ENCODE peak calls at places on chromosome 1, in six cellular contexts. One of them, this sample, is unnamed.
A peak's percentile ranks its signal among the peaks of the same experiment; 100 is the strongest.

GRCh38 chr1:75330633-75331032 is 196.4 kb downstream of the LHX8 start:
- DNase-seq in left lung: no peak
- DNase-seq in CD4-positive, CD25-positive, alpha-beta regulatory T cell: no peak
- DNase-seq in GM23248: no peak
- DNase-seq in RWPE1: peak; percentile 25
- DNase-seq in neural progenitor cell: no peak
- DNase-seq in this sample: no peak

GRCh38 chr1:54493608-54494007 is 54.4 kb upstream of the ACOT11 start:
- DNase-seq in left lung: no peak
- DNase-seq in CD4-positive, CD25-positive, alpha-beta regulatory T cell: no peak
- DNase-seq in GM23248: peak; percentile 47
- DNase-seq in RWPE1: peak; percentile 35
- DNase-seq in neural progenitor cell: no peak
- DNase-seq in this sample: no peak

GRCh38 chr1:235910357-235911299 is 43.9 kb upstream of the LYST start:
- DNase-seq in left lung: no peak
- DNase-seq in CD4-positive, CD25-positive, alpha-beta regulatory T cell: no peak
- DNase-seq in GM23248: peak; percentile 98
- DNase-seq in RWPE1: peak; percentile 90
- DNase-seq in neural progenitor cell: peak; percentile 80
- DNase-seq in this sample: peak; percentile 81

GRCh38 chr1:224565186-224565585 is 50.9 kb upstream of the CNIH3 start:
- DNase-seq in left lung: no peak
- DNase-seq in CD4-positive, CD25-positive, alpha-beta regulatory T cell: no peak
- DNase-seq in GM23248: peak; percentile 97
- DNase-seq in RWPE1: peak; percentile 83
- DNase-seq in neural progenitor cell: no peak
- DNase-seq in this sample: no peak

GRCh38 chr1:162691999-162692575 is 59.8 kb downstream of the DDR2 start:
- DNase-seq in left lung: no peak
- DNase-seq in CD4-positive, CD25-positive, alpha-beta regulatory T cell: no peak
- DNase-seq in GM23248: no peak
- DNase-seq in RWPE1: no peak
- DNase-seq in neural progenitor cell: no peak
- DNase-seq in this sample: no peak

GRCh38 chr1:205344010-205344808 is 12.5 kb downstream of the KLHDC8A start:
- DNase-seq in left lung: peak; percentile 81
- DNase-seq in CD4-positive, CD25-positive, alpha-beta regulatory T cell: peak; percentile 10
- DNase-seq in GM23248: peak; percentile 49
- DNase-seq in RWPE1: no peak
- DNase-seq in neural progenitor cell: peak; percentile 78
- DNase-seq in this sample: no peak

GRCh38 chr1:175158133-175158532 is 34.4 kb downstream of the KIAA0040 start:
- DNase-seq in left lung: no peak
- DNase-seq in CD4-positive, CD25-positive, alpha-beta regulatory T cell: no peak
- DNase-seq in GM23248: peak; percentile 31
- DNase-seq in RWPE1: peak; percentile 34
- DNase-seq in neural progenitor cell: peak; percentile 31
- DNase-seq in this sample: no peak

GRCh38 chr1:92356956-92357355 is 58.1 kb downstream of the RPAP2 start:
- DNase-seq in left lung: no peak
- DNase-seq in CD4-positive, CD25-positive, alpha-beta regulatory T cell: no peak
- DNase-seq in GM23248: peak; percentile 70
- DNase-seq in RWPE1: no peak
- DNase-seq in neural progenitor cell: no peak
- DNase-seq in this sample: no peak

GRCh38 chr1:178232949-178233348 is 139.0 kb downstream of the RASAL2 start:
- DNase-seq in left lung: no peak
- DNase-seq in CD4-positive, CD25-positive, alpha-beta regulatory T cell: no peak
- DNase-seq in GM23248: peak; percentile 66
- DNase-seq in RWPE1: no peak
- DNase-seq in neural progenitor cell: no peak
- DNase-seq in this sample: no peak

GRCh38 chr1:19648689-19649088 is 4.6 kb downstream of the NBL1 start:
- DNase-seq in left lung: no peak
- DNase-seq in CD4-positive, CD25-positive, alpha-beta regulatory T cell: no peak
- DNase-seq in GM23248: peak; percentile 59
- DNase-seq in RWPE1: no peak
- DNase-seq in neural progenitor cell: peak; percentile 64
- DNase-seq in this sample: peak; percentile 42
- H3K27ac ChIP-seq in left lung: no peak overlapping the region
- H3K27ac ChIP-seq in CD4-positive, CD25-positive, alpha-beta regulatory T cell: no peak overlapping the region
- H3K27ac ChIP-seq in GM23248: no peak overlapping the region
- H3K27ac ChIP-seq in RWPE1: peak overlapping the region; percentile 93
- H3K27ac ChIP-seq in neural progenitor cell: no peak overlapping the region
- H3K27ac ChIP-seq in this sample: no peak overlapping the region

DNA sequence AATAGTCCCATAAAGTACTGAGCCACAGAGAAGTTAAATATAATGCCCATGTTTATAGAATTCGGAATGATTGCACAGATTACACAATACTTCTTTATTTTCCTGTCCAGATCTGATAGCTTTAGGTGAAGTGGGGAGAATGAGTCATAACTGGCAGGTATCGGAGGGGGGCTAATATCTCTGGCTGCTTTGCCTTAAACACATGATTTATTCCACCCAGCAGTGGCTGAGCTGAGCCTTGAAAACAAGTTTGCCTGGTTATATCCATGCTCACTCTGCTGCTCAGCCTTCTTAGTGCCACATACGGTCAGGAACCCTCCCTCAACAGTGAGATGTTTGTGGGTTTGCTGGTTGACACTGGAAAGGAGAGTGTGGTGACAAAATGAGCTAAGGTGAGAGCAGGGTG is 119.7 kb upstream of the ZNF648 start:
- DNase-seq in left lung: no peak
- DNase-seq in CD4-positive, CD25-positive, alpha-beta regulatory T cell: no peak
- DNase-seq in GM23248: no peak
- DNase-seq in RWPE1: peak; percentile 83
- DNase-seq in neural progenitor cell: no peak
- DNase-seq in this sample: no peak
- H3K27ac ChIP-seq in left lung: no peak overlapping the region
- H3K27ac ChIP-seq in CD4-positive, CD25-positive, alpha-beta regulatory T cell: no peak overlapping the region
- H3K27ac ChIP-seq in GM23248: no peak overlapping the region
- H3K27ac ChIP-seq in RWPE1: peak overlapping the region; percentile 55
- H3K27ac ChIP-seq in neural progenitor cell: no peak overlapping the region
- H3K27ac ChIP-seq in this sample: no peak overlapping the region

GRCh38 chr1:15364740-15365139 is 44.9 kb upstream of the EFHD2 start:
- DNase-seq in left lung: no peak
- DNase-seq in CD4-positive, CD25-positive, alpha-beta regulatory T cell: no peak
- DNase-seq in GM23248: no peak
- DNase-seq in RWPE1: peak; percentile 36
- DNase-seq in neural progenitor cell: peak; percentile 24
- DNase-seq in this sample: no peak

GRCh38 chr1:15360681-15361080 is 49.0 kb upstream of the EFHD2 start:
- DNase-seq in left lung: no peak
- DNase-seq in CD4-positive, CD25-positive, alpha-beta regulatory T cell: no peak
- DNase-seq in GM23248: no peak
- DNase-seq in RWPE1: no peak
- DNase-seq in neural progenitor cell: no peak
- DNase-seq in this sample: no peak

GRCh38 chr1:15362096-15362736 is 47.5 kb upstream of the EFHD2 start:
- DNase-seq in left lung: no peak
- DNase-seq in CD4-positive, CD25-positive, alpha-beta regulatory T cell: no peak
- DNase-seq in GM23248: no peak
- DNase-seq in RWPE1: no peak
- DNase-seq in neural progenitor cell: no peak
- DNase-seq in this sample: no peak

GRCh38 chr1:15358565-15359133 is 51.0 kb upstream of the EFHD2 start:
- DNase-seq in left lung: no peak
- DNase-seq in CD4-positive, CD25-positive, alpha-beta regulatory T cell: no peak
- DNase-seq in GM23248: no peak
- DNase-seq in RWPE1: no peak
- DNase-seq in neural progenitor cell: no peak
- DNase-seq in this sample: no peak

DNA sequence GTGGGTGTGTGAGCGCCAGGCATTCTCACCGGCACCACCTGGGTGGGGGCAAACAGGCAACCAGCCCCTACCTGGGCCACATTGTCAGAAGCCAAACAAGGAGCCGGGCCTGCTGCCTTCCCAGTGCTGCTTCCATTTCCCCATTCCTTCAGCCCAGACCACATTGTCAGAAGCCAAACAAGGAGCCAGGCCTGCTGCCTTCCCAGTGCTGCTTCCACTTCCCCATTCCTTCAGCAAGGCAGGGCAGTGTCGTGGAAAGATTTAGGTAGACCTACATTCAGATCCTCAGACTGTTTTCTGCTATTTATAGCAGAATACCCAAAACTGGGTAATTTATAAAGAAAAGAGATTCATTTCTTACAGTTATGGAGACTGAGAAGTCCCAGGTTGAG is 47.0 kb upstream of the EFHD2 start:
- DNase-seq in left lung: no peak
- DNase-seq in CD4-positive, CD25-positive, alpha-beta regulatory T cell: no peak
- DNase-seq in GM23248: no peak
- DNase-seq in RWPE1: no peak
- DNase-seq in neural progenitor cell: no peak
- DNase-seq in this sample: no peak
- H3K27ac ChIP-seq in left lung: no peak overlapping the region
- H3K27ac ChIP-seq in CD4-positive, CD25-positive, alpha-beta regulatory T cell: no peak overlapping the region
- H3K27ac ChIP-seq in GM23248: no peak overlapping the region
- H3K27ac ChIP-seq in RWPE1: no peak overlapping the region
- H3K27ac ChIP-seq in neural progenitor cell: no peak overlapping the region
- H3K27ac ChIP-seq in this sample: no peak overlapping the region

GRCh38 chr1:17696417-17697301 is 58.5 kb upstream of the ACTL8 start:
- DNase-seq in left lung: no peak
- DNase-seq in CD4-positive, CD25-positive, alpha-beta regulatory T cell: no peak
- DNase-seq in GM23248: peak; percentile 67
- DNase-seq in RWPE1: peak; percentile 52
- DNase-seq in neural progenitor cell: peak; percentile 73
- DNase-seq in this sample: peak; percentile 60
- H3K27ac ChIP-seq in left lung: no peak overlapping the region
- H3K27ac ChIP-seq in CD4-positive, CD25-positive, alpha-beta regulatory T cell: no peak overlapping the region
- H3K27ac ChIP-seq in GM23248: no peak overlapping the region
- H3K27ac ChIP-seq in RWPE1: no peak overlapping the region
- H3K27ac ChIP-seq in neural progenitor cell: no peak overlapping the region
- H3K27ac ChIP-seq in this sample: no peak overlapping the region

DNA sequence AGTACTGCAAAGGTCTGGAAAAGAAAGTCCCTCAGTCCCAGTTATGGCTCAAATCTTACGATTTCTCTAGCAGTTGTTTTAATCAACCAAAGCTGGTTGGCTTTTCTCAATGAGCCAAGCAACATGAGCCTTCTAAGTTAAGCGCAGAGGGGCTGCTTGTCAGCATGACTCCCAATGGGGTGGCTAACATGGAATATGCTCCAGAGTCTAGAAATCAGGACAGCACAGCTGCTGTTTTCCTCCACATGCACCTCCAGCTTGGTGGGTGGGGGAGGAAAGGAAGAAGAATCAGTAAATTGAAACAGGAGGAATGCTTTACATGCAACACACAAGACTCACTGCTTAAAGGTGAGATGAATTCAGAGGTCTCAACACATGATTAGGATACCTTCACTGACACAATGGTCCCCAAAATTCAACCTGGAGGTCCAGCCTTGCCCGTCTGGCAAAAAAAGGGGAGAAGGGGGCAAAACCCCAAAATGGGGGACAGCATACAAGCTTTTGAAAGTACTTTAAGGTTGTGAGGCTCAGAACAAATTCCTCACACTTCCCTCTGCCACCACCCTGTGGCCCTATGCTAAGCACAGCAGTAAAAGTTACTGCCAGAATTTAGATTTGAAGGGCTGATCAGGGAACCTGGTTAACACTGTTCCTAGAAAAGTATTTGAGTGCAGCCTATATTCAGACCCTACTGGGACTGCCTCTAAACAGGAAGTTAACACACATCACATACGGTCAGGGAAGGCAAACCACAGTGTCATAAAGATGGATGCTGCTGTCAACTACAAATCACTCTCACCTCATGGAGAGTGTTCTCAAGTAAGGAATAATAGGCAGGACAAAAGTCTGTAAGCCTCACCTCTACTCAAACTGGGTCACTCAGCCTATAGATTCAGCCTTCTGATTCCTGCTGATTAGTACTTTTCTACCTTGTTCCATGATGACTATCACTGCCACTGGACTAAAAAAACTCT is 2.6 kb downstream of the GATAD2B start:
- DNase-seq in left lung: no peak
- DNase-seq in CD4-positive, CD25-positive, alpha-beta regulatory T cell: no peak
- DNase-seq in GM23248: peak; percentile 52
- DNase-seq in RWPE1: peak; percentile 5
- DNase-seq in neural progenitor cell: peak; percentile 12
- DNase-seq in this sample: peak; percentile 28
- H3K27ac ChIP-seq in left lung: peak overlapping the region; percentile 26
- H3K27ac ChIP-seq in CD4-positive, CD25-positive, alpha-beta regulatory T cell: peak overlapping the region; percentile 41
- H3K27ac ChIP-seq in GM23248: peak overlapping the region; percentile 16
- H3K27ac ChIP-seq in RWPE1: no peak overlapping the region
- H3K27ac ChIP-seq in neural progenitor cell: peak overlapping the region; percentile 20
- H3K27ac ChIP-seq in this sample: no peak overlapping the region

DNA sequence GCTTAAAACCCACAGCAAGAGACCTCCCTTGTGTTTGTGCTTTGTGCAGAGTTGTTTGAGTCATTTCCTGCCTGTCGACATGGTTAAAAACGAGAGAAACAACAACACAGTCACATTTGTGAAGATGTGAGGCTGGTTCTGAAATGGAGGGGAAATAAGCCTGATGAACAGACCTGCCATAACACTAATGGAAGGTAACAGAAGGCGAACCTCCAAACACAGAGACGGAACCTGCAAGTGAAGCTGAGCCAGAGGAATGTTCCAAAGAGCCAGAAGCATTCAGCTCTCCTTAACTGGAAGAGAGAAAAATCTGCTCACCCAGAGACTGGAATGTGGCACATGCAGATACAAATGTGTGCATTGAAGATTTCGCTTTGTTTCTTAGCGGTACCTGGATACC is 53.2 kb upstream of the RAVER2 start:
- DNase-seq in left lung: no peak
- DNase-seq in CD4-positive, CD25-positive, alpha-beta regulatory T cell: no peak
- DNase-seq in GM23248: peak; percentile 13
- DNase-seq in RWPE1: no peak
- DNase-seq in neural progenitor cell: no peak
- DNase-seq in this sample: no peak
- H3K27ac ChIP-seq in left lung: no peak overlapping the region
- H3K27ac ChIP-seq in CD4-positive, CD25-positive, alpha-beta regulatory T cell: no peak overlapping the region
- H3K27ac ChIP-seq in GM23248: no peak overlapping the region
- H3K27ac ChIP-seq in RWPE1: no peak overlapping the region
- H3K27ac ChIP-seq in neural progenitor cell: no peak overlapping the region
- H3K27ac ChIP-seq in this sample: no peak overlapping the region

GRCh38 chr1:172185206-172185605 is 235.3 kb upstream of the C1orf105 start:
- DNase-seq in left lung: no peak
- DNase-seq in CD4-positive, CD25-positive, alpha-beta regulatory T cell: no peak
- DNase-seq in GM23248: no peak
- DNase-seq in RWPE1: no peak
- DNase-seq in neural progenitor cell: no peak
- DNase-seq in this sample: peak; percentile 42
- H3K27ac ChIP-seq in left lung: no peak overlapping the region
- H3K27ac ChIP-seq in CD4-positive, CD25-positive, alpha-beta regulatory T cell: peak overlapping the region; percentile 30
- H3K27ac ChIP-seq in GM23248: no peak overlapping the region
- H3K27ac ChIP-seq in RWPE1: no peak overlapping the region
- H3K27ac ChIP-seq in neural progenitor cell: no peak overlapping the region
- H3K27ac ChIP-seq in this sample: peak overlapping the region; percentile 35

DNA sequence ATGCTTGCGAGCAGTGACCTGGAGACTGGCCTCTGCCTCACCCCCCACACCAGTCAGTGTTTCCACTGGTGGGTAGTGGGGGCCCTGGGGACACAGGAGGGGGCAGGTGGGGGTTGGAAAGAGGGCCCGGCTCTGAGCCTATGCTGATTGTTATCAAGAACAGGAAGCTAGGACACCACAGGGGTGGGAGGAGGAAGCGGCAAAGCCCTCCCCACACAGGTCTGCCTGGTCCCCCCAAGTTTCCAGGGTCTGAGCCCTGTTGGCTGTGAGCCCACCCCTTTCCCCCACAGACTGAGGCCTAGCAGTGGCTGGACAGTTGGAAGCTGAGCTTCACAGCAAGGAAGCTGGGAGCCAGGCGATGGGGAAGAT is 1.6 kb upstream of the PTPN7 start:
- DNase-seq in left lung: no peak
- DNase-seq in CD4-positive, CD25-positive, alpha-beta regulatory T cell: peak; percentile 38
- DNase-seq in GM23248: no peak
- DNase-seq in RWPE1: no peak
- DNase-seq in neural progenitor cell: no peak
- DNase-seq in this sample: no peak
- H3K27ac ChIP-seq in left lung: peak overlapping the region; percentile 80
- H3K27ac ChIP-seq in CD4-positive, CD25-positive, alpha-beta regulatory T cell: peak overlapping the region; percentile 93
- H3K27ac ChIP-seq in GM23248: no peak overlapping the region
- H3K27ac ChIP-seq in RWPE1: no peak overlapping the region
- H3K27ac ChIP-seq in neural progenitor cell: no peak overlapping the region
- H3K27ac ChIP-seq in this sample: no peak overlapping the region

This sample was measured in SJCRH30.